ENCODE peak calls at places on chromosomes 5 and 9, in nine cellular contexts. One of them, this sample, is unnamed.

GRCh38 chr5:77133061-77133758 is 46.1 kb upstream of the ZBED3 start:
- DNase-seq in upper lobe of left lung: peak; percentile 53
- DNase-seq in mucosa of descending colon: no peak
- DNase-seq in psoas muscle: peak; percentile 84
- DNase-seq in PC-9: peak; percentile 85
- DNase-seq in endothelial cell: no peak
- DNase-seq in lower leg skin: peak; percentile 92
- DNase-seq in GM20000: no peak
- DNase-seq in AG04450: peak; percentile 90
- DNase-seq in this sample: no peak

GRCh38 chr5:106312360-106312759 is 1358.4 kb downstream of the EFNA5 start:
- DNase-seq in upper lobe of left lung: no peak
- DNase-seq in mucosa of descending colon: no peak
- DNase-seq in psoas muscle: no peak
- DNase-seq in PC-9: no peak
- DNase-seq in endothelial cell: no peak
- DNase-seq in lower leg skin: no peak
- DNase-seq in GM20000: no peak
- DNase-seq in AG04450: no peak
- DNase-seq in this sample: no peak

GRCh38 chr9:103407260-103407659 is 412.1 kb downstream of the CYLC2 start:
- DNase-seq in upper lobe of left lung: no peak
- DNase-seq in mucosa of descending colon: no peak
- DNase-seq in psoas muscle: no peak
- DNase-seq in PC-9: no peak
- DNase-seq in endothelial cell: no peak
- DNase-seq in lower leg skin: peak; percentile 80
- DNase-seq in GM20000: no peak
- DNase-seq in AG04450: no peak
- DNase-seq in this sample: no peak

GRCh38 chr5:50767588-50767987 is 101.2 kb downstream of the PARP8 start:
- DNase-seq in upper lobe of left lung: no peak
- DNase-seq in mucosa of descending colon: no peak
- DNase-seq in psoas muscle: no peak
- DNase-seq in PC-9: no peak
- DNase-seq in endothelial cell: no peak
- DNase-seq in lower leg skin: no peak
- DNase-seq in GM20000: no peak
- DNase-seq in AG04450: peak; percentile 10
- DNase-seq in this sample: no peak

GRCh38 chr9:75797181-75797580 is 93.3 kb upstream of the PCSK5 start:
- DNase-seq in upper lobe of left lung: no peak
- DNase-seq in mucosa of descending colon: no peak
- DNase-seq in psoas muscle: no peak
- DNase-seq in PC-9: no peak
- DNase-seq in endothelial cell: no peak
- DNase-seq in lower leg skin: no peak
- DNase-seq in GM20000: no peak
- DNase-seq in AG04450: no peak
- DNase-seq in this sample: no peak

GRCh38 chr9:124940521-124940893 is 376 bp downstream of the GOLGA1 start:
- DNase-seq in upper lobe of left lung: no peak
- DNase-seq in mucosa of descending colon: no peak
- DNase-seq in psoas muscle: no peak
- DNase-seq in PC-9: no peak
- DNase-seq in endothelial cell: no peak
- DNase-seq in lower leg skin: no peak
- DNase-seq in GM20000: peak; percentile 53
- DNase-seq in AG04450: no peak
- DNase-seq in this sample: no peak

GRCh38 chr9:88085481-88085880 is 52.8 kb downstream of the SPATA31C2 start:
- DNase-seq in upper lobe of left lung: no peak
- DNase-seq in mucosa of descending colon: no peak
- DNase-seq in psoas muscle: no peak
- DNase-seq in PC-9: no peak
- DNase-seq in endothelial cell: no peak
- DNase-seq in lower leg skin: no peak
- DNase-seq in GM20000: no peak
- DNase-seq in AG04450: no peak
- DNase-seq in this sample: no peak

GRCh38 chr5:132500244-132500930 is 9.8 kb upstream of the IRF1 start:
- DNase-seq in upper lobe of left lung: peak; percentile 20
- DNase-seq in mucosa of descending colon: no peak
- DNase-seq in psoas muscle: no peak
- DNase-seq in PC-9: no peak
- DNase-seq in endothelial cell: no peak
- DNase-seq in lower leg skin: peak; percentile 84
- DNase-seq in GM20000: no peak
- DNase-seq in AG04450: no peak
- DNase-seq in this sample: no peak

GRCh38 chr9:127537792-127538191 is 74.3 kb upstream of the STXBP1 start:
- DNase-seq in upper lobe of left lung: no peak
- DNase-seq in mucosa of descending colon: peak; percentile 25
- DNase-seq in psoas muscle: no peak
- DNase-seq in PC-9: no peak
- DNase-seq in endothelial cell: no peak
- DNase-seq in lower leg skin: no peak
- DNase-seq in GM20000: peak; percentile 49
- DNase-seq in AG04450: no peak
- DNase-seq in this sample: no peak
- TF ChIP-seq CTCF in upper lobe of left lung: no peak
- TF ChIP-seq CTCF in mucosa of descending colon: no peak
- TF ChIP-seq CTCF in psoas muscle: no peak
- TF ChIP-seq CTCF in PC-9: peak; percentile 27
- TF ChIP-seq CTCF in endothelial cell: no peak
- TF ChIP-seq CTCF in lower leg skin: no peak
- TF ChIP-seq CTCF in GM20000: no peak
- TF ChIP-seq CTCF in AG04450: peak; percentile 43
- TF ChIP-seq CTCF in this sample: no peak

GRCh38 chr5:38500861-38501260 is 55.6 kb downstream of the LIFR start:
- DNase-seq in upper lobe of left lung: no peak
- DNase-seq in mucosa of descending colon: no peak
- DNase-seq in psoas muscle: no peak
- DNase-seq in PC-9: no peak
- DNase-seq in endothelial cell: no peak
- DNase-seq in lower leg skin: no peak
- DNase-seq in GM20000: no peak
- DNase-seq in AG04450: peak; percentile 27
- DNase-seq in this sample: no peak

GRCh38 chr5:38494175-38494574 is 62.3 kb downstream of the LIFR start:
- DNase-seq in upper lobe of left lung: no peak
- DNase-seq in mucosa of descending colon: no peak
- DNase-seq in psoas muscle: no peak
- DNase-seq in PC-9: no peak
- DNase-seq in endothelial cell: no peak
- DNase-seq in lower leg skin: no peak
- DNase-seq in GM20000: no peak
- DNase-seq in AG04450: no peak
- DNase-seq in this sample: no peak

GRCh38 chr5:38497946-38498345 is 58.5 kb downstream of the LIFR start:
- DNase-seq in upper lobe of left lung: no peak
- DNase-seq in mucosa of descending colon: no peak
- DNase-seq in psoas muscle: no peak
- DNase-seq in PC-9: no peak
- DNase-seq in endothelial cell: no peak
- DNase-seq in lower leg skin: no peak
- DNase-seq in GM20000: no peak
- DNase-seq in AG04450: no peak
- DNase-seq in this sample: no peak
- TF ChIP-seq CTCF in upper lobe of left lung: no peak
- TF ChIP-seq CTCF in mucosa of descending colon: no peak
- TF ChIP-seq CTCF in psoas muscle: peak; percentile 26
- TF ChIP-seq CTCF in PC-9: no peak
- TF ChIP-seq CTCF in endothelial cell: no peak
- TF ChIP-seq CTCF in lower leg skin: no peak
- TF ChIP-seq CTCF in GM20000: no peak
- TF ChIP-seq CTCF in AG04450: peak; percentile 8
- TF ChIP-seq CTCF in this sample: no peak

GRCh38 chr5:36744678-36745659 is 131.6 kb upstream of the NIPBL start:
- DNase-seq in upper lobe of left lung: peak; percentile 89
- DNase-seq in mucosa of descending colon: peak; percentile 93
- DNase-seq in psoas muscle: peak; percentile 78
- DNase-seq in PC-9: peak; percentile 93
- DNase-seq in endothelial cell: peak; percentile 77
- DNase-seq in lower leg skin: peak; percentile 94
- DNase-seq in GM20000: peak; percentile 79
- DNase-seq in AG04450: peak; percentile 11
- DNase-seq in this sample: peak; percentile 76
- TF ChIP-seq CTCF in upper lobe of left lung: peak; percentile 75
- TF ChIP-seq CTCF in mucosa of descending colon: peak; percentile 66
- TF ChIP-seq CTCF in psoas muscle: peak; percentile 54
- TF ChIP-seq CTCF in PC-9: peak; percentile 89
- TF ChIP-seq CTCF in endothelial cell: peak; percentile 72
- TF ChIP-seq CTCF in lower leg skin: no peak
- TF ChIP-seq CTCF in GM20000: peak; percentile 51
- TF ChIP-seq CTCF in AG04450: peak; percentile 71
- TF ChIP-seq CTCF in this sample: peak; percentile 81

GRCh38 chr5:981466-981865 is 27.1 kb upstream of the NKD2 start:
- DNase-seq in upper lobe of left lung: no peak
- DNase-seq in mucosa of descending colon: no peak
- DNase-seq in psoas muscle: peak; percentile 38
- DNase-seq in PC-9: no peak
- DNase-seq in endothelial cell: no peak
- DNase-seq in lower leg skin: peak; percentile 85
- DNase-seq in GM20000: no peak
- DNase-seq in AG04450: no peak
- DNase-seq in this sample: no peak
- TF ChIP-seq CTCF in upper lobe of left lung: no peak
- TF ChIP-seq CTCF in mucosa of descending colon: no peak
- TF ChIP-seq CTCF in psoas muscle: no peak
- TF ChIP-seq CTCF in PC-9: no peak
- TF ChIP-seq CTCF in endothelial cell: no peak
- TF ChIP-seq CTCF in lower leg skin: no peak
- TF ChIP-seq CTCF in GM20000: no peak
- TF ChIP-seq CTCF in AG04450: no peak
- TF ChIP-seq CTCF in this sample: no peak

DNA sequence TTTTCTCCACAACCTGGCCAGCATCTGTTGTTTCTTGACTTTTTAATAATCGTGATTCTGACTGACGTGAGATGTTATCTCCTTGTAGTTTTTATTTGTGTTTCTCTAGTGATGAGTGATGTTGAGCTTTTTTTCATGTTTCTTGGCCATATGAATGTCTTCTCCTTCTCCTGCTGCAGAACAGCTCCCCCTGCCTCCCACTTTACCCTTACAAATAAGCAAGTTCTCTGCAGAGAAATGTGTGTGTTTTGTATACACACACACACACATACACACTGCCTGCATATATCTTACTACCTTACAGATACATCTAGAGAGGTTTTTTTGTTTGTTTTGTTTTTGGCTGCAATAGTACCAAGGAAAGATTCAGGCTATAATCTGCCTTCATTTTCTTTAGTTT is 88.7 kb upstream of the PHF24 start:
- DNase-seq in upper lobe of left lung: no peak
- DNase-seq in mucosa of descending colon: no peak
- DNase-seq in psoas muscle: no peak
- DNase-seq in PC-9: no peak
- DNase-seq in endothelial cell: no peak
- DNase-seq in lower leg skin: no peak
- DNase-seq in GM20000: no peak
- DNase-seq in AG04450: no peak
- DNase-seq in this sample: no peak
- TF ChIP-seq CTCF in upper lobe of left lung: peak; percentile 12
- TF ChIP-seq CTCF in mucosa of descending colon: no peak
- TF ChIP-seq CTCF in psoas muscle: no peak
- TF ChIP-seq CTCF in PC-9: peak; percentile 25
- TF ChIP-seq CTCF in endothelial cell: no peak
- TF ChIP-seq CTCF in lower leg skin: no peak
- TF ChIP-seq CTCF in GM20000: no peak
- TF ChIP-seq CTCF in AG04450: peak; percentile 44
- TF ChIP-seq CTCF in this sample: no peak

GRCh38 chr9:127506117-127506813 is 55.0 kb downstream of the LRSAM1 start:
- DNase-seq in upper lobe of left lung: no peak
- DNase-seq in mucosa of descending colon: no peak
- DNase-seq in psoas muscle: no peak
- DNase-seq in PC-9: no peak
- DNase-seq in endothelial cell: no peak
- DNase-seq in lower leg skin: no peak
- DNase-seq in GM20000: no peak
- DNase-seq in AG04450: no peak
- DNase-seq in this sample: no peak
- TF ChIP-seq CTCF in upper lobe of left lung: peak; percentile 2
- TF ChIP-seq CTCF in mucosa of descending colon: no peak
- TF ChIP-seq CTCF in psoas muscle: no peak
- TF ChIP-seq CTCF in PC-9: peak; percentile 35
- TF ChIP-seq CTCF in endothelial cell: no peak
- TF ChIP-seq CTCF in lower leg skin: no peak
- TF ChIP-seq CTCF in GM20000: no peak
- TF ChIP-seq CTCF in AG04450: no peak
- TF ChIP-seq CTCF in this sample: no peak

GRCh38 chr5:5065472-5065871 is 74.7 kb upstream of the ADAMTS16 start:
- DNase-seq in upper lobe of left lung: no peak
- DNase-seq in mucosa of descending colon: no peak
- DNase-seq in psoas muscle: no peak
- DNase-seq in PC-9: no peak
- DNase-seq in endothelial cell: no peak
- DNase-seq in lower leg skin: no peak
- DNase-seq in GM20000: no peak
- DNase-seq in AG04450: no peak
- DNase-seq in this sample: no peak

GRCh38 chr5:5066276-5067186 is 73.6 kb upstream of the ADAMTS16 start:
- DNase-seq in upper lobe of left lung: no peak
- DNase-seq in mucosa of descending colon: no peak
- DNase-seq in psoas muscle: no peak
- DNase-seq in PC-9: no peak
- DNase-seq in endothelial cell: no peak
- DNase-seq in lower leg skin: no peak
- DNase-seq in GM20000: peak; percentile 18
- DNase-seq in AG04450: no peak
- DNase-seq in this sample: no peak

GRCh38 chr5:5061836-5062235 is 78.3 kb upstream of the ADAMTS16 start:
- DNase-seq in upper lobe of left lung: no peak
- DNase-seq in mucosa of descending colon: no peak
- DNase-seq in psoas muscle: no peak
- DNase-seq in PC-9: no peak
- DNase-seq in endothelial cell: no peak
- DNase-seq in lower leg skin: no peak
- DNase-seq in GM20000: no peak
- DNase-seq in AG04450: no peak
- DNase-seq in this sample: no peak

GRCh38 chr5:5062903-5063302 is 77.2 kb upstream of the ADAMTS16 start:
- DNase-seq in upper lobe of left lung: no peak
- DNase-seq in mucosa of descending colon: no peak
- DNase-seq in psoas muscle: no peak
- DNase-seq in PC-9: no peak
- DNase-seq in endothelial cell: no peak
- DNase-seq in lower leg skin: no peak
- DNase-seq in GM20000: no peak
- DNase-seq in AG04450: no peak
- DNase-seq in this sample: no peak

DNA sequence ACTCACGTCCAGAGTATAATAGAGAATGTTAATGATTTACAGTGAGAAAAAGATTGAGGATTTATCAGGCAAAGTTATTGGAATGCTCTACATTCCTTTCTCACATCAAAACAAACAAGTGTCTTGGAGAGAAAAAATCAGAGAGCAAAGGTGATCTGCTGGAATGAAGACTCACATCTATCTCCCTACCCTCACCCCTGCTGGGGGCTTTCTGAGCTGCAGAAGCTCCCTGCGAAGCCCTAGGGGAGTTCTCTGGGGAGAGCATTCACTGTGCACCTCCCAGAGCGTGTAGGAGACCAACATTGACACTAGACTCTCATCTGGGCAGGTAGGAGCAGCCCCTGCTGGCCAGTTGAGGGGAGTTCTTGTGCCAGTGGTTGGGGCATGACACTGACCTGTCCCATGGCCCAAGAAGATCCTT is 76.6 kb upstream of the ADAMTS16 start:
- DNase-seq in upper lobe of left lung: no peak
- DNase-seq in mucosa of descending colon: no peak
- DNase-seq in psoas muscle: no peak
- DNase-seq in PC-9: no peak
- DNase-seq in endothelial cell: no peak
- DNase-seq in lower leg skin: no peak
- DNase-seq in GM20000: peak; percentile 41
- DNase-seq in AG04450: no peak
- DNase-seq in this sample: no peak
- TF ChIP-seq CTCF in upper lobe of left lung: no peak
- TF ChIP-seq CTCF in mucosa of descending colon: no peak
- TF ChIP-seq CTCF in psoas muscle: no peak
- TF ChIP-seq CTCF in PC-9: no peak
- TF ChIP-seq CTCF in endothelial cell: no peak
- TF ChIP-seq CTCF in lower leg skin: no peak
- TF ChIP-seq CTCF in GM20000: peak; percentile 22
- TF ChIP-seq CTCF in AG04450: no peak
- TF ChIP-seq CTCF in this sample: no peak

This sample was measured in glutamatergic neuron.